ENCODE peak calls at places on chromosomes 3 and 15, in four cellular contexts. G, A, M and Y are unnamed samples.

GRCh38 chr3:148036331-148036881 is 627.2 kb downstream of the ZIC1 start:
- DNase-seq in G (no peak), A (no peak), M (peak; percentile 80), Y (peak; percentile 4)

GRCh38 chr3:47961815-47962606 is 54.2 kb downstream of the MAP4 start:
- DNase-seq in G (peak; percentile 74), A (peak; percentile 27), M (peak; percentile 34), Y (peak; percentile 38)

GRCh38 chr15:31387483-31388118 is 61.0 kb downstream of the KLF13 start:
- DNase-seq in G (peak; percentile 40), A (peak; percentile 58), M (peak; percentile 71), Y (peak; percentile 25)

GRCh38 chr15:51336011-51336410 is 2.4 kb downstream of the CYP19A1 start:
- DNase-seq in G (no peak), A (no peak), M (no peak), Y (no peak)

GRCh38 chr15:31216210-31216911 is 110.3 kb upstream of the KLF13 start:
- DNase-seq in G (no peak), A (peak; percentile 96), M (peak; percentile 89), Y (peak; percentile 76)

GRCh38 chr3:10242182-10243065 is 5.8 kb upstream of the TATDN2 start:
- DNase-seq in G (no peak), A (peak; percentile 36), M (peak; percentile 34), Y (peak; percentile 75)

GRCh38 chr3:10693457-10693856 is 122.6 kb upstream of the SLC6A11 start:
- DNase-seq in G (no peak), A (no peak), M (peak; percentile 8), Y (no peak)

GRCh38 chr3:157239082-157239704 is 79.2 kb upstream of the CCNL1 start:
- DNase-seq in G (no peak), A (peak; percentile 73), M (peak; percentile 73), Y (peak; percentile 65)

GRCh38 chr3:173398111-173398479 is 551 bp downstream of the NLGN1 start:
- DNase-seq in G (no peak), A (no peak), M (peak; percentile 58), Y (no peak)

GRCh38 chr3:173411288-173412064 is 13.9 kb downstream of the NLGN1 start:
- DNase-seq in G (no peak), A (peak; percentile 18), M (peak; percentile 66), Y (peak; percentile 48)